ENCODE peak calls at places on chromosomes 11 and 22, in four cellular contexts. One of them, this sample, is unnamed.

GRCh38 chr11:2315395-2316168 is 13.8 kb downstream of the TSPAN32 start:
- DNase-seq in K562: no peak
- DNase-seq in HepG2: no peak
- DNase-seq in GM12878: no peak
- DNase-seq in this sample: no peak

GRCh38 chr11:45094958-45095690 is 51.3 kb upstream of the PRDM11 start:
- DNase-seq in K562: no peak
- DNase-seq in HepG2: no peak
- DNase-seq in GM12878: no peak
- DNase-seq in this sample: no peak

GRCh38 chr11:115550291-115551059 is 46.3 kb upstream of the CADM1 start:
- DNase-seq in K562: no peak
- DNase-seq in HepG2: no peak
- DNase-seq in GM12878: no peak
- DNase-seq in this sample: no peak

GRCh38 chr11:93537767-93538261 is 5.4 kb downstream of the SMCO4 start:
- DNase-seq in K562: no peak
- DNase-seq in HepG2: no peak
- DNase-seq in GM12878: no peak
- DNase-seq in this sample: no peak

GRCh38 chr11:111808834-111809233 is 42.6 kb upstream of the PPP2R1B start:
- DNase-seq in K562: no peak
- DNase-seq in HepG2: no peak
- DNase-seq in GM12878: no peak
- DNase-seq in this sample: no peak

GRCh38 chr11:45917623-45918330 is at the start of gene PEX16:
- DNase-seq in K562: peak; percentile 96
- DNase-seq in HepG2: peak; percentile 95
- DNase-seq in GM12878: peak; percentile 94
- DNase-seq in this sample: peak; percentile 97

GRCh38 chr11:57379732-57380131 is 1.2 kb downstream of the PRG3 start:
- DNase-seq in K562: peak; percentile 68
- DNase-seq in HepG2: no peak
- DNase-seq in GM12878: no peak
- DNase-seq in this sample: no peak

GRCh38 chr22:49308300-49308699 is 519.4 kb downstream of the BRD1 start:
- DNase-seq in K562: no peak
- DNase-seq in HepG2: no peak
- DNase-seq in GM12878: no peak
- DNase-seq in this sample: no peak

GRCh38 chr22:47198801-47199251 is 436.4 kb downstream of the TBC1D22A start:
- DNase-seq in K562: no peak
- DNase-seq in HepG2: no peak
- DNase-seq in GM12878: no peak
- DNase-seq in this sample: peak; percentile 27

GRCh38 chr22:23072035-23072910 is 2.0 kb downstream of the GNAZ start:
- DNase-seq in K562: no peak
- DNase-seq in HepG2: no peak
- DNase-seq in GM12878: no peak
- DNase-seq in this sample: no peak

GRCh38 chr11:8801121-8801520 is 109.9 kb upstream of the AKIP1 start:
- DNase-seq in K562: no peak
- DNase-seq in HepG2: no peak
- DNase-seq in GM12878: no peak
- DNase-seq in this sample: no peak

GRCh38 chr22:48072777-48073176 is 1310.3 kb downstream of the TBC1D22A start:
- DNase-seq in K562: no peak
- DNase-seq in HepG2: no peak
- DNase-seq in GM12878: no peak
- DNase-seq in this sample: no peak

GRCh38 chr11:11044137-11044855 is 186.4 kb upstream of the ZBED5 start:
- DNase-seq in K562: no peak
- DNase-seq in HepG2: no peak
- DNase-seq in GM12878: no peak
- DNase-seq in this sample: no peak

GRCh38 chr11:57426754-57427691 is at the start of gene SLC43A3:
- DNase-seq in K562: peak; percentile 93
- DNase-seq in HepG2: peak; percentile 19
- DNase-seq in GM12878: peak; percentile 41
- DNase-seq in this sample: peak; percentile 80

GRCh38 chr11:119166368-119167076 is 2.0 kb upstream of the NLRX1 start:
- DNase-seq in K562: no peak
- DNase-seq in HepG2: peak; percentile 44
- DNase-seq in GM12878: no peak
- DNase-seq in this sample: no peak

GRCh38 chr22:36136475-36136874 is 24.1 kb downstream of the APOL3 start:
- DNase-seq in K562: no peak
- DNase-seq in HepG2: no peak
- DNase-seq in GM12878: no peak
- DNase-seq in this sample: no peak

GRCh38 chr11:69120096-69120875 is 35.4 kb upstream of the SMIM38 start:
- DNase-seq in K562: no peak
- DNase-seq in HepG2: no peak
- DNase-seq in GM12878: no peak
- DNase-seq in this sample: no peak

GRCh38 chr11:70502677-70503076 is 104.3 kb downstream of the CTTN start:
- DNase-seq in K562: no peak
- DNase-seq in HepG2: no peak
- DNase-seq in GM12878: no peak
- DNase-seq in this sample: no peak

GRCh38 chr11:10993186-10993585 is 135.3 kb upstream of the ZBED5 start:
- DNase-seq in K562: no peak
- DNase-seq in HepG2: no peak
- DNase-seq in GM12878: no peak
- DNase-seq in this sample: no peak

GRCh38 chr11:35390737-35391682 is 28.3 kb downstream of the SLC1A2 start:
- DNase-seq in K562: no peak
- DNase-seq in HepG2: peak; percentile 78
- DNase-seq in GM12878: peak; percentile 82
- DNase-seq in this sample: no peak

GRCh38 chr11:96219981-96220623 is 122.9 kb downstream of the MAML2 start:
- DNase-seq in K562: no peak
- DNase-seq in HepG2: peak; percentile 69
- DNase-seq in GM12878: no peak
- DNase-seq in this sample: no peak

GRCh38 chr22:47036936-47037485 is 274.6 kb downstream of the TBC1D22A start:
- DNase-seq in K562: no peak
- DNase-seq in HepG2: no peak
- DNase-seq in GM12878: no peak
- DNase-seq in this sample: no peak

GRCh38 chr11:67051945-67052488 is 4.6 kb upstream of the RHOD start:
- DNase-seq in K562: no peak
- DNase-seq in HepG2: no peak
- DNase-seq in GM12878: no peak
- DNase-seq in this sample: no peak

GRCh38 chr22:33519140-33519973 is 400.9 kb downstream of the LARGE1 start:
- DNase-seq in K562: peak; percentile 14
- DNase-seq in HepG2: peak; percentile 73
- DNase-seq in GM12878: peak; percentile 37
- DNase-seq in this sample: peak; percentile 69

GRCh38 chr11:2794419-2794795 is 91.2 kb downstream of the CDKN1C start:
- DNase-seq in K562: no peak
- DNase-seq in HepG2: no peak
- DNase-seq in GM12878: no peak
- DNase-seq in this sample: no peak

GRCh38 chr11:57414612-57415212 is 12.2 kb downstream of the SLC43A3 start:
- DNase-seq in K562: no peak
- DNase-seq in HepG2: no peak
- DNase-seq in GM12878: no peak
- DNase-seq in this sample: no peak

GRCh38 chr22:19603767-19604166 is 79.6 kb upstream of the CLDN5 start:
- DNase-seq in K562: no peak
- DNase-seq in HepG2: peak; percentile 79
- DNase-seq in GM12878: no peak
- DNase-seq in this sample: no peak

GRCh38 chr11:77411238-77411637 is 62.7 kb downstream of the PAK1 start:
- DNase-seq in K562: no peak
- DNase-seq in HepG2: no peak
- DNase-seq in GM12878: no peak
- DNase-seq in this sample: no peak

GRCh38 chr22:47014636-47014930 is 252.1 kb downstream of the TBC1D22A start:
- DNase-seq in K562: no peak
- DNase-seq in HepG2: no peak
- DNase-seq in GM12878: no peak
- DNase-seq in this sample: no peak

GRCh38 chr11:32643526-32643925 is 59.9 kb downstream of the EIF3M start:
- DNase-seq in K562: no peak
- DNase-seq in HepG2: no peak
- DNase-seq in GM12878: no peak
- DNase-seq in this sample: no peak

GRCh38 chr22:23537421-23537820 is 42.7 kb downstream of the IGLL1 start:
- DNase-seq in K562: no peak
- DNase-seq in HepG2: no peak
- DNase-seq in GM12878: no peak
- DNase-seq in this sample: no peak

DNA sequence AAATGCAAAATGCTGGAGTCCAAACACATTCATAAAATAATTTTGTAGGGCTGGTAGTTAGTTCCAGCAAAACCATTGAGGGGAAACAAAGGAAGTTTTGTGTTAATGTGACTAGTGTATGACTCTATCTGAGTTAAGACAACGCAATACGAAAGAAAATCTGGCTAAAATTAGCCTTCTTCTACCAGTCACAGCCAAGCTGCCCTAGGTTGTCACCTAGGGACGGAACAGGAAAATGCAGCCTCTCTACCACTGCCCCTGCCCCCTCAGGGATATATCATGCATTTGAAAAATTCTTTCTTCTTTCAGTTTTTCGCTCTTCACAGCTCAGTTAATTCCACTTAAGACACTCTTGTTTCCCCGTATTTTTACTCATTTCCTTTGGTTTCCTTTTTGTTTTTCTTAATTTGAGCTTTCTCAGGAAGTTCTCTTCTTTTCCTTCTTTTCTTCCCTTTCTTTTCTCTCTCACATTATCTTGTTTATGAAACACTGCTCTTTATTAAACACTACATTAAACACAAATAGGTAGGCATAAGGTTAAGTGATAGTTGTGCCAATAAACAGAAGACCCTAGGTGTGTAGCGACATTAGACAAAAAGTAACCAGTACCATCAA is 30.6 kb downstream of the KIRREL3 start:
- DNase-seq in K562: no peak
- DNase-seq in HepG2: no peak
- DNase-seq in GM12878: no peak
- DNase-seq in this sample: peak; percentile 40
- TF ChIP-seq NFIC in K562: no peak
- TF ChIP-seq NFIC in HepG2: no peak
- TF ChIP-seq NFIC in GM12878: no peak
- TF ChIP-seq NFIC in this sample: no peak

GRCh38 chr22:39532215-39533071 is at the start of gene RPS19BP1:
- DNase-seq in K562: peak; percentile 84
- DNase-seq in HepG2: peak; percentile 99
- DNase-seq in GM12878: peak; percentile 100
- DNase-seq in this sample: peak; percentile 86

GRCh38 chr22:39530136-39530535 is 2.4 kb downstream of the RPS19BP1 start:
- DNase-seq in K562: no peak
- DNase-seq in HepG2: no peak
- DNase-seq in GM12878: no peak
- DNase-seq in this sample: no peak

GRCh38 chr22:39529487-39529851 is 3.1 kb downstream of the RPS19BP1 start:
- DNase-seq in K562: no peak
- DNase-seq in HepG2: no peak
- DNase-seq in GM12878: no peak
- DNase-seq in this sample: no peak

GRCh38 chr22:39528681-39529486 is 3.7 kb downstream of the RPS19BP1 start:
- DNase-seq in K562: peak; percentile 54
- DNase-seq in HepG2: peak; percentile 80
- DNase-seq in GM12878: peak; percentile 73
- DNase-seq in this sample: peak; percentile 77

GRCh38 chr22:39530692-39531331 is 1.7 kb downstream of the RPS19BP1 start:
- DNase-seq in K562: peak; percentile 51
- DNase-seq in HepG2: peak; percentile 57
- DNase-seq in GM12878: no peak
- DNase-seq in this sample: peak; percentile 45
- TF ChIP-seq RFX5 in K562: no peak
- TF ChIP-seq RFX5 in HepG2: no peak
- TF ChIP-seq RFX5 in GM12878: no peak
- TF ChIP-seq RFX5 in this sample: no peak

DNA sequence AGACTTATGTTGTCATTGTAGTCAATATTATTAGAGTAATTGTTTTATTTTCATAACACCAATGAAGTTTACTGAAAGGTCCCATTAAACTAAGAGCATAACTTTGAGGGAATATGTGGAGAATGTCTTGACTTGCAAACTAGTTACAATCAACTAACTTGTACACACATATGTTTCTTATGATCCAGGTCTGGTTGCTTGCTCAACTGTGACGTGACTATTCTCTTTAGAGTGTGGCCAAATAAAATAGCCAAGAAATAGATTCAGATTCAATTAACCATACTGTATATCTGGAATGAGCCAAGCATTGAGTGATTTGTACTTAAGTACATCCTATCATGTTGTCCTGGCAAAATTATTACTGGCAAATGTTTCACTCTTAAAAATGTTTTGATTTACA is 101.7 kb downstream of the METTL15 start:
- DNase-seq in K562: no peak
- DNase-seq in HepG2: no peak
- DNase-seq in GM12878: no peak
- DNase-seq in this sample: no peak
- TF ChIP-seq NFIC in K562: no peak
- TF ChIP-seq NFIC in HepG2: no peak
- TF ChIP-seq NFIC in GM12878: no peak
- TF ChIP-seq NFIC in this sample: no peak

GRCh38 chr11:86571273-86571948 is 101.0 kb downstream of the ME3 start:
- DNase-seq in K562: peak; percentile 70
- DNase-seq in HepG2: peak; percentile 69
- DNase-seq in GM12878: no peak
- DNase-seq in this sample: peak; percentile 36
- TF ChIP-seq RFX5 in K562: no peak
- TF ChIP-seq RFX5 in HepG2: no peak
- TF ChIP-seq RFX5 in GM12878: no peak
- TF ChIP-seq RFX5 in this sample: no peak

DNA sequence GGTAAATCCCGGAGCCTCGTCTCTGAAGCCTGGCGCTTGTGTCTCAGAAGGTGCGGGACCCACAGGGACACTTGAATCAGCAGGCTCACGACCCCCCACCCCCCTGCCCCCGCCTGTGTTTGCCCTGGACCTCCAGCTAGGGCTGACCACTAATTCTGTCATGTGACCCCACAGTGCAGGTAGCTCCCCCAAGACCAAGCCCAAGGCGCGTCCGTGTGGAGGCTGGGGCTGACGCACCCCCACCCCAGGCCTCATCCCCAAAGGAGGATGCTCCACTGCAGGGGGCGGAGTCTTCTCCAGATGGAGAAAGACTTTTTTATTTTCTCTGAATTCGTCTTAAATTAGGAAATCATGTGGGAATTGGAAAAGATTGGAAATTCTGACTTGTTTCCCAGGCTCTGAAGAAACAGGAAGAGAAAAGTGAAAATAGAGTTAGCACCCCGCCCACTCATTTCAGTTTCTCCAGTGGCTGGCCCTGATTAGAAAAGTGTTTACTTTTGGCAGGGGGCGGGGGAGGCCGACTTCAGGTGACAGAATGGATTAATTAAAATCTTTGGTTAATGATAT is 1.0 kb upstream of the RELA start:
- DNase-seq in K562: peak; percentile 66
- DNase-seq in HepG2: no peak
- DNase-seq in GM12878: no peak
- DNase-seq in this sample: peak; percentile 72
- TF ChIP-seq NFIC in K562: no peak
- TF ChIP-seq NFIC in HepG2: no peak
- TF ChIP-seq NFIC in GM12878: no peak
- TF ChIP-seq NFIC in this sample: no peak

This sample was measured in SK-N-SH.